ENCODE peak calls at places on chromosomes 6 and 20, in ten cellular contexts. F is adrenal gland; V is tibial artery; D is HepG2; R is lower lobe of right lung; S is heart right ventricle; C is cardiac fibroblast; T is CD4-positive, alpha-beta T cell; G is GM23338; Y is astrocyte of the spinal cord. I is an unnamed sample.

GRCh38 chr20:1827974-1828785 is 67.0 kb upstream of the SIRPA start:
- DNase-seq in F (peak; percentile 93), V (no peak), D (peak; percentile 99), R (no peak), S (peak; percentile 60), C (peak; percentile 60), T (no peak), G (no peak), Y (no peak), I (no peak)

GRCh38 chr6:2209226-2209809 is 36.1 kb downstream of the GMDS start:
- DNase-seq in F (no peak), V (no peak), D (peak; percentile 72), R (no peak), S (no peak), C (peak; percentile 34), T (no peak), G (peak; percentile 86), Y (peak; percentile 22), I (peak; percentile 40)

GRCh38 chr6:11618533-11618932 is 81.0 kb downstream of the TMEM170B start:
- DNase-seq in F (no peak), V (no peak), D (no peak), R (no peak), S (no peak), C (no peak), T (no peak), G (peak; percentile 53), Y (peak; percentile 54), I (peak; percentile 32)

GRCh38 chr6:49666930-49667369 is 30.3 kb upstream of the RHAG start:
- DNase-seq in F (no peak), V (no peak), D (no peak), R (no peak), S (no peak), C (no peak), T (no peak), G (peak; percentile 6), Y (no peak), I (no peak)

GRCh38 chr6:163533443-163533842 is 118.9 kb downstream of the QKI start:
- DNase-seq in F (no peak), V (no peak), D (peak; percentile 73), R (no peak), S (no peak), C (peak; percentile 85), T (no peak), G (no peak), Y (peak; percentile 91), I (no peak)

GRCh38 chr6:45880139-45880538 is 135.5 kb downstream of the CLIC5 start:
- DNase-seq in F (no peak), V (no peak), D (peak; percentile 56), R (no peak), S (no peak), C (peak; percentile 8), T (no peak), G (no peak), Y (no peak), I (no peak)

GRCh38 chr20:10129749-10130148 is 88.9 kb upstream of the SNAP25 start:
- DNase-seq in F (no peak), V (no peak), D (no peak), R (no peak), S (no peak), C (no peak), T (no peak), G (no peak), Y (no peak), I (no peak)

GRCh38 chr6:152463183-152463582 is 174.0 kb downstream of the SYNE1 start:
- DNase-seq in F (no peak), V (no peak), D (no peak), R (no peak), S (no peak), C (no peak), T (no peak), G (no peak), Y (no peak), I (no peak)

GRCh38 chr6:42093582-42094329 is 43.4 kb downstream of the TAF8 start:
- DNase-seq in F (peak; percentile 71), V (no peak), D (peak; percentile 64), R (no peak), S (peak; percentile 43), C (no peak), T (no peak), G (peak; percentile 77), Y (no peak), I (no peak)

GRCh38 chr6:42091718-42092023 is 41.3 kb downstream of the TAF8 start:
- DNase-seq in F (no peak), V (no peak), D (no peak), R (no peak), S (no peak), C (no peak), T (no peak), G (no peak), Y (no peak), I (no peak)

GRCh38 chr6:42099340-42100028 is 42.9 kb downstream of the C6orf132 start:
- DNase-seq in F (peak; percentile 83), V (no peak), D (peak; percentile 39), R (peak; percentile 85), S (no peak), C (peak; percentile 69), T (no peak), G (peak; percentile 44), Y (peak; percentile 64), I (no peak)

GRCh38 chr6:42095066-42095465 is 44.7 kb downstream of the TAF8 start:
- DNase-seq in F (no peak), V (no peak), D (no peak), R (no peak), S (no peak), C (no peak), T (no peak), G (no peak), Y (no peak), I (no peak)

DNA sequence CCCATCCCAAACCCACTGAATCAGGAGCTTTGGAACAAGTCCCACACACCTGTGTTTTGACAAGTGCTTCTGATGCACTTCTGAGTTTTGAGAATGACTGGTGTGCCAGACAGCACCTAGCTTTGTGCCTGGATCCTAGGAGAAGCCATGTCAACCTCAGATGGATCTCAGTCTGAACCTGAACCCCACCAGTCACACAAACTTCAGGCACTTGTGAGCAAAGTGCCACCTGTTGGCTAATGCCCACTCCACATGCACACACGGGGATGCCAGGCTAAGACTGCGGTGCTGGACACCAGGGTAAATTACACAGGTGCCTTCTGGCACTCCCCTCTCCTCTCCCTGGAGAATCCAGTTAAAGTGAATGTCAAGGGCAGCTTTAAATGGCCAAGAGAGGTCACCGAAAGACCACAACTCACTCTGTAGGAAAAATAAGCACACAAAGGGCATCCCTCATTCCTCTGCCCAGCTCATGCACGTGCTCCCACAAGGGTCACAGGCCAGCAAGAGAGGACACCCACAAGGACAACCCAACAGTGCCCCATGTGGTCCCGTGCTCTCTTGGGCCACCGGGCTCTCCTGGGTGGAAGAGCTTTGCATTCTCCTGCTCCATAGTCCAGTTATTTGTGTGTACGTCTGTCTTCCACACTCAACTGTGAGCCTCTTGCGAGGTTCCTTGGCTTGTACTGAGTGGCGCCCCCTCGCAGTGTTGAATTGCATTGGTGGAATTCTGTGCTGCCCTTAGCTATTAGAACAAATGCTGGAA is 45.6 kb downstream of the TAF8 start:
- DNase-seq in F (no peak), V (no peak), D (peak; percentile 74), R (no peak), S (no peak), C (no peak), T (no peak), G (peak; percentile 54), Y (no peak), I (no peak)
- TF ChIP-seq CTCF in F (no peak), V (no peak), D (peak; percentile 75), R (no peak), S (no peak), C (peak; percentile 11), T (no peak), G (peak; percentile 63), Y (peak; percentile 27), I (no peak)

GRCh38 chr20:47927385-47927851 is 142.1 kb upstream of the SULF2 start:
- DNase-seq in F (no peak), V (no peak), D (no peak), R (no peak), S (no peak), C (no peak), T (no peak), G (no peak), Y (peak; percentile 16), I (no peak)

GRCh38 chr20:47925603-47926002 is 140.3 kb upstream of the SULF2 start:
- DNase-seq in F (no peak), V (no peak), D (no peak), R (no peak), S (no peak), C (no peak), T (no peak), G (no peak), Y (no peak), I (no peak)

GRCh38 chr20:47926731-47927130 is 141.4 kb upstream of the SULF2 start:
- DNase-seq in F (no peak), V (no peak), D (no peak), R (no peak), S (no peak), C (no peak), T (no peak), G (no peak), Y (no peak), I (no peak)

GRCh38 chr20:47929368-47930115 is 144.3 kb upstream of the SULF2 start:
- DNase-seq in F (peak; percentile 29), V (no peak), D (no peak), R (no peak), S (no peak), C (peak; percentile 81), T (no peak), G (no peak), Y (peak; percentile 47), I (no peak)

GRCh38 chr20:47927944-47928343 is 142.7 kb upstream of the SULF2 start:
- DNase-seq in F (no peak), V (no peak), D (no peak), R (no peak), S (no peak), C (no peak), T (no peak), G (no peak), Y (no peak), I (no peak)
- TF ChIP-seq CTCF in F (no peak), V (no peak), D (no peak), R (no peak), S (no peak), C (no peak), T (no peak), G (no peak), Y (no peak), I (no peak)

DNA sequence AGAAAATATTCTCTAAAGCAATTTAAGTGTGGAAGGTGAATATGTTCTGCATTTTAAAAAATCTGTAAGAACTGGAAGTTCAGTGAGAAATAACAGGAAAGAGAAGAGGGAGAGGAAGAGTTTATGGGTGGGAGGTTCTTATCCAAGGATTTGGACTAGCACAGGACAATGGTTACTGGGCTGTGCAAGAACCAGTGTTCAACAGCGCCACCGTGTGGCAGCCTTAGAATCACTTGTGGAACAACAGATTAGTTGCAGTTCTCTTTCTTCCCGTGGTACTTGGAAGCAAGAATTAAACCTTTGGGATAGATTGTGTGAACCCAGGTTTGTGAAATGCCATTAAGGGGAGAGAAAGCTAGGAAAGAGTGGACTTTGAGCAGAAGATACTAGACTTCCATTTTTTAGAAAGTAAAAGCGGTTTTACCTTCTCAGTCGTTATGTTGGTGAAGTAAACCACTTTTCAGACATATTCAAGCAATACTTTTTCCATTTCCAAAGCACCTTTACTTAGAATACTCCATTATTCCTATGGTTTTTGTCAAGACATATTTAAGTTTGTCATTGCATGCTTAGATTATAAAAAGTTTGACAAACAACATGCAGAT is 436.7 kb downstream of the RNF144B start:
- DNase-seq in F (no peak), V (no peak), D (peak; percentile 33), R (no peak), S (no peak), C (peak; percentile 12), T (no peak), G (peak; percentile 89), Y (peak; percentile 11), I (no peak)
- TF ChIP-seq CTCF in F (no peak), V (peak; percentile 26), D (peak; percentile 62), R (peak; percentile 23), S (peak; percentile 37), C (peak; percentile 49), T (peak; percentile 25), G (peak; percentile 96), Y (peak; percentile 53), I (peak; percentile 22)

GRCh38 chr6:113871975-113872374 is 14.8 kb downstream of the MARCKS start:
- DNase-seq in F (no peak), V (no peak), D (no peak), R (no peak), S (no peak), C (no peak), T (no peak), G (no peak), Y (no peak), I (no peak)

GRCh38 chr6:113879186-113880096 is 22.3 kb downstream of the MARCKS start:
- DNase-seq in F (peak; percentile 40), V (no peak), D (peak; percentile 67), R (no peak), S (no peak), C (peak; percentile 82), T (no peak), G (peak; percentile 80), Y (peak; percentile 86), I (peak; percentile 37)

GRCh38 chr6:113875470-113875869 is 18.3 kb downstream of the MARCKS start:
- DNase-seq in F (no peak), V (no peak), D (no peak), R (no peak), S (no peak), C (peak; percentile 31), T (no peak), G (no peak), Y (peak; percentile 64), I (no peak)

GRCh38 chr6:113873043-113873667 is 16.0 kb downstream of the MARCKS start:
- DNase-seq in F (peak; percentile 39), V (peak; percentile 68), D (peak; percentile 88), R (peak; percentile 66), S (peak; percentile 34), C (no peak), T (no peak), G (peak; percentile 28), Y (no peak), I (no peak)

DNA sequence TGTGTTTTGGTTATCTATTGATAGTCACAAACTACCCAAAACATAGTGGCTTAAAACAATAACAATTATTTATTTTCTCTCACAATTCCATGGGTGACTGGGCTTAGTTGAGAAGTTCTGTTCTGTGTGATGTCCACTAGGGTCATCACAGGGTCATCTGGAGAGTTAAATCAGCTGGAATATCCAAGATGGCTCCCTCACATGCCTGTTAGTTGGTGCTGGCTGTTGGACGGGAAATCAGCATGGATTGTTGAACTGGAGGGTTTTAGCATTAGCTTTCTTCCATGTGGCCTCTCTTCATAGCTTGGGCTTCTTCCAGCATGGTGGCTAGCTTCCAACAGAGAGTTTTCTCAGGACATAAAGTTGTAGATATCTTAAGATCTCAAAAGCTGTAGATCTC is 19.5 kb downstream of the MARCKS start:
- DNase-seq in F (no peak), V (no peak), D (no peak), R (no peak), S (no peak), C (no peak), T (no peak), G (peak; percentile 47), Y (no peak), I (no peak)
- TF ChIP-seq CTCF in F (no peak), V (no peak), D (no peak), R (no peak), S (no peak), C (no peak), T (no peak), G (peak; percentile 46), Y (no peak), I (no peak)